ENCODE peak calls at places on chromosomes 2 and 18, in six cellular contexts. One of them, this sample, is unnamed.

GRCh38 chr18:11533513-11533890 is 75.9 kb upstream of the SLC35G4 start:
- DNase-seq in IMR-90: no peak
- DNase-seq in PC-3: no peak
- DNase-seq in colonic mucosa: no peak
- DNase-seq in fibroblast of pulmonary artery: no peak
- DNase-seq in body of pancreas: no peak
- DNase-seq in this sample: no peak

GRCh38 chr2:20488782-20489181 is 41.9 kb downstream of the RHOB start:
- DNase-seq in IMR-90: no peak
- DNase-seq in PC-3: no peak
- DNase-seq in colonic mucosa: no peak
- DNase-seq in fibroblast of pulmonary artery: no peak
- DNase-seq in body of pancreas: no peak
- DNase-seq in this sample: no peak

GRCh38 chr2:105739944-105740734 is 4.6 kb upstream of the NCK2 start:
- DNase-seq in IMR-90: no peak
- DNase-seq in PC-3: no peak
- DNase-seq in colonic mucosa: no peak
- DNase-seq in fibroblast of pulmonary artery: no peak
- DNase-seq in body of pancreas: no peak
- DNase-seq in this sample: no peak

GRCh38 chr2:236177604-236177966 is 9.4 kb upstream of the GBX2 start:
- DNase-seq in IMR-90: peak
- DNase-seq in PC-3: peak
- DNase-seq in colonic mucosa: peak
- DNase-seq in fibroblast of pulmonary artery: peak
- DNase-seq in body of pancreas: peak
- DNase-seq in this sample: peak

GRCh38 chr2:112304298-112304941 is 29.0 kb downstream of the ZC3H6 start:
- DNase-seq in IMR-90: no peak
- DNase-seq in PC-3: no peak
- DNase-seq in colonic mucosa: no peak
- DNase-seq in fibroblast of pulmonary artery: no peak
- DNase-seq in body of pancreas: no peak
- DNase-seq in this sample: no peak

GRCh38 chr2:60406192-60406591 is 147.3 kb downstream of the BCL11A start:
- DNase-seq in IMR-90: no peak
- DNase-seq in PC-3: no peak
- DNase-seq in colonic mucosa: no peak
- DNase-seq in fibroblast of pulmonary artery: peak
- DNase-seq in body of pancreas: no peak
- DNase-seq in this sample: no peak

GRCh38 chr2:64538764-64539433 is 14.8 kb downstream of the AFTPH start:
- DNase-seq in IMR-90: peak
- DNase-seq in PC-3: no peak
- DNase-seq in colonic mucosa: no peak
- DNase-seq in fibroblast of pulmonary artery: no peak
- DNase-seq in body of pancreas: no peak
- DNase-seq in this sample: peak

GRCh38 chr2:237475704-237476107 is 11.3 kb upstream of the MLPH start:
- DNase-seq in IMR-90: peak
- DNase-seq in PC-3: peak
- DNase-seq in colonic mucosa: no peak
- DNase-seq in fibroblast of pulmonary artery: peak
- DNase-seq in body of pancreas: peak
- DNase-seq in this sample: peak

GRCh38 chr2:110669079-110669478 is 8.8 kb downstream of the BUB1 start:
- DNase-seq in IMR-90: no peak
- DNase-seq in PC-3: no peak
- DNase-seq in colonic mucosa: no peak
- DNase-seq in fibroblast of pulmonary artery: no peak
- DNase-seq in body of pancreas: no peak
- DNase-seq in this sample: no peak

GRCh38 chr2:129492528-129492927 is 486.9 kb upstream of the RAB6C start:
- DNase-seq in IMR-90: no peak
- DNase-seq in PC-3: no peak
- DNase-seq in colonic mucosa: no peak
- DNase-seq in fibroblast of pulmonary artery: no peak
- DNase-seq in body of pancreas: no peak
- DNase-seq in this sample: no peak

GRCh38 chr2:155350783-155351580 is 652.5 kb downstream of the KCNJ3 start:
- DNase-seq in IMR-90: no peak
- DNase-seq in PC-3: no peak
- DNase-seq in colonic mucosa: no peak
- DNase-seq in fibroblast of pulmonary artery: no peak
- DNase-seq in body of pancreas: no peak
- DNase-seq in this sample: no peak

GRCh38 chr2:70226781-70227180 is 21.6 kb downstream of the TIA1 start:
- DNase-seq in IMR-90: no peak
- DNase-seq in PC-3: no peak
- DNase-seq in colonic mucosa: no peak
- DNase-seq in fibroblast of pulmonary artery: no peak
- DNase-seq in body of pancreas: no peak
- DNase-seq in this sample: no peak

GRCh38 chr2:26552641-26553040 is 74.7 kb upstream of the OTOF start:
- DNase-seq in IMR-90: no peak
- DNase-seq in PC-3: no peak
- DNase-seq in colonic mucosa: no peak
- DNase-seq in fibroblast of pulmonary artery: no peak
- DNase-seq in body of pancreas: no peak
- DNase-seq in this sample: no peak

GRCh38 chr18:13447621-13448020 is 229.1 kb downstream of the LDLRAD4 start:
- DNase-seq in IMR-90: peak
- DNase-seq in PC-3: no peak
- DNase-seq in colonic mucosa: no peak
- DNase-seq in fibroblast of pulmonary artery: peak
- DNase-seq in body of pancreas: no peak
- DNase-seq in this sample: peak

GRCh38 chr2:230969673-230970015 is 26.3 kb upstream of the SPATA3 start:
- DNase-seq in IMR-90: no peak
- DNase-seq in PC-3: no peak
- DNase-seq in colonic mucosa: no peak
- DNase-seq in fibroblast of pulmonary artery: no peak
- DNase-seq in body of pancreas: no peak
- DNase-seq in this sample: no peak
- TF ChIP-seq CTCF in IMR-90: no peak
- TF ChIP-seq CTCF in PC-3: no peak
- TF ChIP-seq CTCF in colonic mucosa: no peak
- TF ChIP-seq CTCF in fibroblast of pulmonary artery: no peak
- TF ChIP-seq CTCF in body of pancreas: no peak
- TF ChIP-seq CTCF in this sample: no peak

DNA sequence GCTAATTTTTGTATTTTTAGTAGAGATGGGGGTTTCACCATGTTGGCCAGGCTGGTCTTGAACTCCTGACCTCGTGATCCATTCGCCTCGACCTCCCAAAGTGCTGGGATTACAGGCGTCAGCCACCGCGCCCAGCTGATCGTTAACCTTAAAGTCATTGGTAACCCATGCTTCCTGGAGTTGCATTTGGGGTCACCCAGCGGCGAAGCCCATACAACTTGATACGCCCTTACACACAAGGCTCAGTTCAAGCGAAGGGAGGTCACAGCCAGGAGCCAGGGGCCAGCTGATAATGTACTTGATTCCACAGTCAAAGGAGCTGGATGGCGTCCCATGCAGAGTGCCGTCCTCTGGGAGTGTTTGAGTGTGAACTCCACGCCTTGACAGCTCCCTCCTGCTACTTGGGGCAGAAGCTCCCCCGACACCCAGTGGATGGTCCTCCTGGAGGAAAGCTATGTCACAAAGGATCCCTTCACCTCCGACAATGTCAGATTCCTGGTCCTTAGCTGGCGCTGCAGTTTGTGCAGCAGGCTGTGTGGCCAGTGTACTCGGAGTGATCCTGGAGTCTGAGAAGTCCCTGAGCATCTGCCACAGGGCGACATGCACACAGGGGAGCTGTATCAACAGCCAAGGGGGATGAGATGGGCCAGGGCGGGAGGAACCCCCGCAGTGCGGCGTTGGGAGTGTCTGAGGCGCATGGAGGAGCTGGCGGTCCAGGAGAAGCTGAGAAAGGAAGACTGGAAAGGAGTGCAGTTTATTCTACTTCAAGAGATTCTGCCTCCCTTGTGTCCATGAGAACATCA is 7.9 kb downstream of the CLHC1 start:
- DNase-seq in IMR-90: no peak
- DNase-seq in PC-3: no peak
- DNase-seq in colonic mucosa: no peak
- DNase-seq in fibroblast of pulmonary artery: no peak
- DNase-seq in body of pancreas: no peak
- DNase-seq in this sample: no peak
- H3K4me3 ChIP-seq in IMR-90: no peak
- H3K4me3 ChIP-seq in PC-3: peak
- H3K4me3 ChIP-seq in colonic mucosa: peak
- H3K4me3 ChIP-seq in fibroblast of pulmonary artery: no peak
- H3K4me3 ChIP-seq in body of pancreas: peak
- H3K4me3 ChIP-seq in this sample: no peak

GRCh38 chr18:47204908-47205522 is 28.9 kb upstream of the IER3IP1 start:
- DNase-seq in IMR-90: peak
- DNase-seq in PC-3: peak
- DNase-seq in colonic mucosa: peak
- DNase-seq in fibroblast of pulmonary artery: peak
- DNase-seq in body of pancreas: peak
- DNase-seq in this sample: peak
- TF ChIP-seq CTCF in IMR-90: peak
- TF ChIP-seq CTCF in PC-3: peak
- TF ChIP-seq CTCF in colonic mucosa: peak
- TF ChIP-seq CTCF in fibroblast of pulmonary artery: peak
- TF ChIP-seq CTCF in body of pancreas: peak
- TF ChIP-seq CTCF in this sample: peak

DNA sequence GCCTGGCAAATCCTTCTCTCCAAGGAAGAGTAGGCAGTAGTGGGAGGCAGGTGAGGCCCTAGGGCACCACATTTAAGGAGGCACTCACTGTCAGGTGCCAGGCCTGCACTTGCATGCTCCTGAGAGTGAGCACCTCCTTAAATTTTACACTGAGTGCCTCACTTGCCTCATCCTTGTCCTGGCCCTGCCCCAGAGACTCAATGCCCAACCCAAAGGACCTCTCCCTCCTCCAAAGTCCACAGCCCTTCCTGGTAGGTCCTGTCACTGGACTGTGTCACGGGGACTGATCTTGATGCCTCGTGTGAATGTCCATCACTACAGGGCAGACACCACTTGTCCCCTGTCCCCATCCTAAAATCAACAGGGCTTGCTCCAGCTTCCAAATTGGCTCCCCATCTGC is 235.6 kb downstream of the ZBTB7C start:
- DNase-seq in IMR-90: no peak
- DNase-seq in PC-3: no peak
- DNase-seq in colonic mucosa: peak
- DNase-seq in fibroblast of pulmonary artery: no peak
- DNase-seq in body of pancreas: no peak
- DNase-seq in this sample: no peak
- H3K4me3 ChIP-seq in IMR-90: no peak
- H3K4me3 ChIP-seq in PC-3: no peak
- H3K4me3 ChIP-seq in colonic mucosa: no peak
- H3K4me3 ChIP-seq in fibroblast of pulmonary artery: no peak
- H3K4me3 ChIP-seq in body of pancreas: no peak
- H3K4me3 ChIP-seq in this sample: no peak

GRCh38 chr2:85538507-85539360 is at the start of gene MAT2A:
- DNase-seq in IMR-90: peak
- DNase-seq in PC-3: peak
- DNase-seq in colonic mucosa: peak
- DNase-seq in fibroblast of pulmonary artery: peak
- DNase-seq in body of pancreas: peak
- DNase-seq in this sample: peak

GRCh38 chr2:85536479-85536878 is 2.5 kb upstream of the MAT2A start:
- DNase-seq in IMR-90: peak
- DNase-seq in PC-3: peak
- DNase-seq in colonic mucosa: no peak
- DNase-seq in fibroblast of pulmonary artery: peak
- DNase-seq in body of pancreas: no peak
- DNase-seq in this sample: peak

GRCh38 chr2:85539361-85540130 is 578 bp downstream of the MAT2A start:
- DNase-seq in IMR-90: peak
- DNase-seq in PC-3: peak
- DNase-seq in colonic mucosa: peak
- DNase-seq in fibroblast of pulmonary artery: peak
- DNase-seq in body of pancreas: peak
- DNase-seq in this sample: peak

GRCh38 chr2:85540131-85540587 is 1.2 kb downstream of the MAT2A start:
- DNase-seq in IMR-90: peak
- DNase-seq in PC-3: no peak
- DNase-seq in colonic mucosa: no peak
- DNase-seq in fibroblast of pulmonary artery: peak
- DNase-seq in body of pancreas: no peak
- DNase-seq in this sample: peak

GRCh38 chr2:85537600-85538506 is 1.1 kb upstream of the MAT2A start:
- DNase-seq in IMR-90: no peak
- DNase-seq in PC-3: peak
- DNase-seq in colonic mucosa: peak
- DNase-seq in fibroblast of pulmonary artery: peak
- DNase-seq in body of pancreas: peak
- DNase-seq in this sample: peak
- TF ChIP-seq CTCF in IMR-90: no peak
- TF ChIP-seq CTCF in PC-3: no peak
- TF ChIP-seq CTCF in colonic mucosa: no peak
- TF ChIP-seq CTCF in fibroblast of pulmonary artery: no peak
- TF ChIP-seq CTCF in body of pancreas: no peak
- TF ChIP-seq CTCF in this sample: peak

DNA sequence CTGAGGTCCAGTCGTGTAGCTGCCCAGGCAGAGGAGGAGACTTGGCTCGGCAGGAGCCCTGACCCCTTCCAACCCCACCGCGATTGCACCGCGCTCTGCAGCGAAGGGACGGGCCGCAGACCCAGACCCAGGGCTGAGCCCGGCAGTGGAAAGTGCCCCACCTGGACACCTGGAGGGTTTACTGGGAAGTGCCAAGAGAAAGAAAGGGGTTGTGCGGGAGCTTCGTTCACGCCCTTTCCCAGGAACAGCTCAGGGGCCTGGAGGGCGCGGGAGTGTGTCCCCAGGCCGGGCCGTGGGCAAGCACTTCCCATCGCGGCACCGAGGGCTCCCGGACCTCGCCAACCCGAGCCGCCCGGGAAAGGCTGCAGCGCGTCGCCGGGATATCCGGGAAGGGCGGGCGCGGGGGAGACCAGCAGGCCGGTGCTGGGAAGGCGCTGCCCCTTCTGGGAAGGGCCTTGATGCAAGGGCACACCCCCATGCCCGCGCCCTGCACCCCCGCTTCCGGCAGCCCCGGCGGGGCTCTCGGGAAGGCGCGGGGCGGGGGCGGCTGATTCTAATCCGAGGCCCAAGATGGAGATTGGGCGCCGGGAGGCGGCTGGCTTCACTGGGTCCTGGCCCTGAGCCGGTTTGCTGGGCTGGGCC is 36.1 kb upstream of the MRPL33 start:
- DNase-seq in IMR-90: peak
- DNase-seq in PC-3: no peak
- DNase-seq in colonic mucosa: peak
- DNase-seq in fibroblast of pulmonary artery: peak
- DNase-seq in body of pancreas: peak
- DNase-seq in this sample: peak
- H3K4me3 ChIP-seq in IMR-90: peak
- H3K4me3 ChIP-seq in PC-3: no peak
- H3K4me3 ChIP-seq in colonic mucosa: peak
- H3K4me3 ChIP-seq in fibroblast of pulmonary artery: peak
- H3K4me3 ChIP-seq in body of pancreas: peak
- H3K4me3 ChIP-seq in this sample: peak

This sample was measured in choroid plexus epithelial cell.